ENCODE peak calls at places on chromosomes 13 and 19, in six cellular contexts. One of them, this sample, is unnamed.

GRCh38 chr13:113565526-113566226 is 18.9 kb upstream of the TFDP1 start:
- DNase-seq in AG09309: no peak
- DNase-seq in stimulated activated CD4-positive, alpha-beta T cell treated with anti-CD3 and anti-CD28 coated beads, Interleukin-1b, Interleukin-23, amount 100 ng/mL, for 24 hours: no peak
- DNase-seq in head of caudate nucleus: peak; percentile 21
- DNase-seq in AG10803: no peak
- DNase-seq in mesothelial cell of epicardium: no peak
- DNase-seq in this sample: no peak

GRCh38 chr13:92948034-92948433 is 278.6 kb upstream of the GPC6 start:
- DNase-seq in AG09309: no peak
- DNase-seq in stimulated activated CD4-positive, alpha-beta T cell treated with anti-CD3 and anti-CD28 coated beads, Interleukin-1b, Interleukin-23, amount 100 ng/mL, for 24 hours: no peak
- DNase-seq in head of caudate nucleus: peak; percentile 57
- DNase-seq in AG10803: no peak
- DNase-seq in mesothelial cell of epicardium: no peak
- DNase-seq in this sample: no peak

GRCh38 chr13:18949489-18949761 is 232.2 kb downstream of the TUBA3C start:
- DNase-seq in AG09309: no peak
- DNase-seq in stimulated activated CD4-positive, alpha-beta T cell treated with anti-CD3 and anti-CD28 coated beads, Interleukin-1b, Interleukin-23, amount 100 ng/mL, for 24 hours: no peak
- DNase-seq in head of caudate nucleus: no peak
- DNase-seq in AG10803: no peak
- DNase-seq in mesothelial cell of epicardium: no peak
- DNase-seq in this sample: no peak

GRCh38 chr13:30697177-30697953 is 38.0 kb upstream of the ALOX5AP start:
- DNase-seq in AG09309: no peak
- DNase-seq in stimulated activated CD4-positive, alpha-beta T cell treated with anti-CD3 and anti-CD28 coated beads, Interleukin-1b, Interleukin-23, amount 100 ng/mL, for 24 hours: no peak
- DNase-seq in head of caudate nucleus: no peak
- DNase-seq in AG10803: peak; percentile 18
- DNase-seq in mesothelial cell of epicardium: no peak
- DNase-seq in this sample: no peak

GRCh38 chr19:31354316-31354715 is 5.1 kb upstream of the TSHZ3 start:
- DNase-seq in AG09309: no peak
- DNase-seq in stimulated activated CD4-positive, alpha-beta T cell treated with anti-CD3 and anti-CD28 coated beads, Interleukin-1b, Interleukin-23, amount 100 ng/mL, for 24 hours: no peak
- DNase-seq in head of caudate nucleus: no peak
- DNase-seq in AG10803: no peak
- DNase-seq in mesothelial cell of epicardium: no peak
- DNase-seq in this sample: no peak

GRCh38 chr19:28424662-28425430 is 788.1 kb downstream of the UQCRFS1 start:
- DNase-seq in AG09309: no peak
- DNase-seq in stimulated activated CD4-positive, alpha-beta T cell treated with anti-CD3 and anti-CD28 coated beads, Interleukin-1b, Interleukin-23, amount 100 ng/mL, for 24 hours: no peak
- DNase-seq in head of caudate nucleus: no peak
- DNase-seq in AG10803: no peak
- DNase-seq in mesothelial cell of epicardium: no peak
- DNase-seq in this sample: no peak

GRCh38 chr13:22422023-22422422 is 751.1 kb downstream of the FGF9 start:
- DNase-seq in AG09309: no peak
- DNase-seq in stimulated activated CD4-positive, alpha-beta T cell treated with anti-CD3 and anti-CD28 coated beads, Interleukin-1b, Interleukin-23, amount 100 ng/mL, for 24 hours: no peak
- DNase-seq in head of caudate nucleus: no peak
- DNase-seq in AG10803: no peak
- DNase-seq in mesothelial cell of epicardium: no peak
- DNase-seq in this sample: no peak

GRCh38 chr13:36530050-36530789 is 97.9 kb downstream of the CCNA1 start:
- DNase-seq in AG09309: peak; percentile 16
- DNase-seq in stimulated activated CD4-positive, alpha-beta T cell treated with anti-CD3 and anti-CD28 coated beads, Interleukin-1b, Interleukin-23, amount 100 ng/mL, for 24 hours: no peak
- DNase-seq in head of caudate nucleus: no peak
- DNase-seq in AG10803: peak; percentile 71
- DNase-seq in mesothelial cell of epicardium: no peak
- DNase-seq in this sample: peak; percentile 19

GRCh38 chr13:105925496-105925895 is 610.0 kb downstream of the EFNB2 start:
- DNase-seq in AG09309: peak; percentile 81
- DNase-seq in stimulated activated CD4-positive, alpha-beta T cell treated with anti-CD3 and anti-CD28 coated beads, Interleukin-1b, Interleukin-23, amount 100 ng/mL, for 24 hours: no peak
- DNase-seq in head of caudate nucleus: no peak
- DNase-seq in AG10803: peak; percentile 54
- DNase-seq in mesothelial cell of epicardium: no peak
- DNase-seq in this sample: peak; percentile 65

GRCh38 chr13:76813874-76814273 is 72.3 kb downstream of the KCTD12 start:
- DNase-seq in AG09309: no peak
- DNase-seq in stimulated activated CD4-positive, alpha-beta T cell treated with anti-CD3 and anti-CD28 coated beads, Interleukin-1b, Interleukin-23, amount 100 ng/mL, for 24 hours: no peak
- DNase-seq in head of caudate nucleus: peak; percentile 53
- DNase-seq in AG10803: no peak
- DNase-seq in mesothelial cell of epicardium: no peak
- DNase-seq in this sample: no peak

GRCh38 chr19:46218160-46218559 is 11.4 kb upstream of the IGFL1 start:
- DNase-seq in AG09309: no peak
- DNase-seq in stimulated activated CD4-positive, alpha-beta T cell treated with anti-CD3 and anti-CD28 coated beads, Interleukin-1b, Interleukin-23, amount 100 ng/mL, for 24 hours: no peak
- DNase-seq in head of caudate nucleus: no peak
- DNase-seq in AG10803: no peak
- DNase-seq in mesothelial cell of epicardium: no peak
- DNase-seq in this sample: peak; percentile 20

GRCh38 chr19:35908977-35909683 is 1.0 kb upstream of the TYROBP start:
- DNase-seq in AG09309: no peak
- DNase-seq in stimulated activated CD4-positive, alpha-beta T cell treated with anti-CD3 and anti-CD28 coated beads, Interleukin-1b, Interleukin-23, amount 100 ng/mL, for 24 hours: no peak
- DNase-seq in head of caudate nucleus: peak; percentile 64
- DNase-seq in AG10803: no peak
- DNase-seq in mesothelial cell of epicardium: no peak
- DNase-seq in this sample: no peak

GRCh38 chr13:69644447-69644846 is 463.2 kb upstream of the ATXN8OS start:
- DNase-seq in AG09309: no peak
- DNase-seq in stimulated activated CD4-positive, alpha-beta T cell treated with anti-CD3 and anti-CD28 coated beads, Interleukin-1b, Interleukin-23, amount 100 ng/mL, for 24 hours: no peak
- DNase-seq in head of caudate nucleus: no peak
- DNase-seq in AG10803: no peak
- DNase-seq in mesothelial cell of epicardium: no peak
- DNase-seq in this sample: no peak

GRCh38 chr13:46698015-46698414 is 98.9 kb downstream of the ESD start:
- DNase-seq in AG09309: no peak
- DNase-seq in stimulated activated CD4-positive, alpha-beta T cell treated with anti-CD3 and anti-CD28 coated beads, Interleukin-1b, Interleukin-23, amount 100 ng/mL, for 24 hours: no peak
- DNase-seq in head of caudate nucleus: no peak
- DNase-seq in AG10803: no peak
- DNase-seq in mesothelial cell of epicardium: no peak
- DNase-seq in this sample: no peak

GRCh38 chr19:44824758-44825157 is 15.9 kb downstream of the BCAM start:
- DNase-seq in AG09309: no peak
- DNase-seq in stimulated activated CD4-positive, alpha-beta T cell treated with anti-CD3 and anti-CD28 coated beads, Interleukin-1b, Interleukin-23, amount 100 ng/mL, for 24 hours: no peak
- DNase-seq in head of caudate nucleus: no peak
- DNase-seq in AG10803: no peak
- DNase-seq in mesothelial cell of epicardium: no peak
- DNase-seq in this sample: no peak